ENCODE peak calls at places on chromosomes 4 and X, in seven cellular contexts. O, P, F, B, J, Y and Q are unnamed samples.
A peak's percentile ranks its signal among the peaks of the same experiment; 100 is the strongest.

GRCh38 chr4:189800545-189801088 is 140.1 kb upstream of the FRG1 start:
- DNase-seq in O (no peak), F (no peak), Y (no peak), P (no peak), B (no peak), J (no peak), Q (no peak)

GRCh38 chr4:101232074-101232776 is 115.1 kb downstream of the PPP3CA start:
- DNase-seq in O (peak; percentile 10), P (peak; percentile 14), Y (no peak), J (peak; percentile 11), F (peak; percentile 87), B (no peak), Q (peak; percentile 10)

GRCh38 chrX:39938466-39938865 is 159.3 kb downstream of the BCOR start:
- DNase-seq in B (no peak), P (no peak), Y (no peak), O (no peak), J (no peak), F (no peak), Q (no peak)

GRCh38 chr4:31613946-31614623 is 893.9 kb downstream of the PCDH7 start:
- DNase-seq in O (no peak), F (no peak), B (no peak), Y (no peak), J (no peak), P (no peak), Q (no peak)

GRCh38 chr4:181569553-181569952 is 673.6 kb upstream of the TENM3 start:
- DNase-seq in F (peak; percentile 69), Y (no peak), B (no peak), P (peak; percentile 45), J (no peak), O (peak; percentile 85), Q (no peak)

GRCh38 chr4:126458993-126459392 is 1144.2 kb downstream of the FAT4 start:
- DNase-seq in F (no peak), B (no peak), O (no peak), P (no peak), Y (no peak), J (no peak), Q (no peak)

GRCh38 chr4:41446391-41446790 is 91.6 kb upstream of the LIMCH1 start:
- DNase-seq in P (no peak), J (no peak), O (no peak), Y (no peak), B (no peak), F (no peak), Q (no peak)

GRCh38 chrX:87896057-87896456 is 378.5 kb downstream of the KLHL4 start:
- DNase-seq in O (no peak), J (no peak), P (no peak), Y (no peak), F (no peak), B (no peak), Q (no peak)

GRCh38 chr4:145763399-145763798 is 83.5 kb downstream of the C4orf51 start:
- DNase-seq in Y (no peak), F (no peak), J (no peak), B (no peak), P (no peak), O (no peak), Q (no peak)

GRCh38 chrX:77298296-77298695 is 148.9 kb upstream of the FGF16 start:
- DNase-seq in P (no peak), J (no peak), Y (no peak), B (no peak), F (no peak), O (no peak), Q (no peak)

GRCh38 chr4:18616720-18617119 is 595.2 kb upstream of the LCORL start:
- DNase-seq in O (no peak), F (no peak), Y (no peak), B (no peak), P (no peak), J (no peak), Q (no peak)

GRCh38 chr4:158778065-158778711 is 9.4 kb downstream of the FNIP2 start:
- DNase-seq in B (no peak), J (no peak), Y (no peak), P (no peak), F (no peak), O (no peak), Q (no peak)

GRCh38 chr4:176635372-176636261 is 157.1 kb downstream of the VEGFC start:
- DNase-seq in B (no peak), J (peak; percentile 36), P (peak; percentile 18), O (peak; percentile 84), Y (no peak), F (peak; percentile 86), Q (no peak)

GRCh38 chr4:41399191-41399590 is 138.8 kb upstream of the LIMCH1 start:
- DNase-seq in J (no peak), O (no peak), Y (no peak), F (no peak), B (no peak), P (no peak), Q (peak; percentile 39)

GRCh38 chrX:9394212-9394611 is 70.6 kb upstream of the TBL1X start:
- DNase-seq in F (no peak), J (no peak), B (no peak), Y (no peak), P (no peak), O (no peak), Q (no peak)

GRCh38 chrX:153771686-153772607 is 7.9 kb downstream of the PLXNB3 start:
- DNase-seq in O (peak; percentile 87), P (no peak), J (no peak), F (no peak), Y (no peak), B (peak; percentile 63), Q (no peak)

GRCh38 chr4:150385606-150386005 is 196.3 kb upstream of the MAB21L2 start:
- DNase-seq in J (peak; percentile 8), P (peak; percentile 39), F (peak; percentile 98), Y (no peak), B (no peak), O (peak; percentile 84), Q (peak; percentile 77)

GRCh38 chr4:174474457-174475075 is 47.7 kb downstream of the HPGD start:
- DNase-seq in P (no peak), Y (no peak), O (no peak), F (no peak), B (no peak), J (no peak), Q (no peak)

GRCh38 chr4:128565565-128566186 is 243.8 kb upstream of the JADE1 start:
- DNase-seq in B (no peak), P (peak; percentile 67), O (no peak), J (no peak), F (peak; percentile 66), Y (no peak), Q (no peak)
- TF ChIP-seq CTCF in B (no peak), P (peak; percentile 53), O (peak; percentile 32), J (peak; percentile 66), F (peak; percentile 48), Y (no peak), Q (peak; percentile 54)

DNA sequence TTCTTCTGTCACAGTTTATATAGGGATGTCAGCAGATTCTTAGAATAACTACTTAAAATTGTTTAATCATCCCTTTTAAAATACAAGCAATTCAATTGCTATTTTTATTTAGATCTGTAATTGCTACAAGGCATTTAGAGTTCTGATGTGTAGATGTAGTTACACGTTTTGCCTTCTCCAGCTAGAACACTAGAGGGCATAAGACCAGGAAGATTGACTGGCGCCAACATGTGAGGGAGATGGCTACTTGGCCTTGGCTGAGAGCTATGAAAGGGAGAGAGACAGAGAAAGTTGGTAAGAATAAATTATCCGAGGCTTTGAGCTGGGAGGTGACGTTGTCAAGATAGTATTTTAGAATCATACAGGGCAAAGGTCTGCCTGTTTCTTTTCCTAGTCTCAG is 563.7 kb upstream of the PRKX start:
- DNase-seq in Y (no peak), J (no peak), P (no peak), O (no peak), B (no peak), F (no peak), Q (no peak)
- TF ChIP-seq CTCF in Y (no peak), J (no peak), P (peak; percentile 12), O (no peak), B (no peak), F (no peak), Q (no peak)

DNA sequence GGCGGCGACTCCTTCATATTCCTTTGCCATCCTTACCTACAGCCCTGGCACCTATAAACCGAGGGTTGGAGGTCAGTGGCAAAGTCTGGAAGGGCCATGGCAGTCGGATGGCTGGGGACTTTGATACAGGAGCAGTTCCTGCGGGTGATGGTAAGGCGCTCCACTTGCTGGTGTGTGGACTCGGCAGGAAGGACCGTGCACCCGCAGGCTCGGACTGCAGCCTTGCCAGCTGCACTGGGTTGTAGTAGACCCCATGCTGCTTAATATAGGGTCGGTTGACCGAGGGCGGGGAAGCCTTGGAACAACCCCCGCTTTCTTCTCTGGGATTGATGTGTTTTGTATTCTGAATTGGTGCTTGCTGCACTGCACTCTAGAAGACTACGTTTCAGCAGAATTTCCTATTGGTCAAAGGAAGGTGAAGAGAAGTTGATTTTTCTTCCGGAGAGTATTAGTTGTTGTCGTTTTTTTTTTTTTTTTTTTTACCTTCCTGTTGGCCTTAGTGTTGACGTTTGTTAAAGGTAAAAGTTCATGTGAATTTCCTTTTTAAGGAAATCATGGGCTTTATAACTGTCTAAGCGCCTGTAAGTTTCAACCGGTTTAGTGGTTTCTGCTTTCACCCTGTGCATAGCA is 683 bp downstream of the BLTP1 start:
- DNase-seq in Y (no peak), F (peak; percentile 33), P (peak; percentile 59), O (peak; percentile 89), B (peak; percentile 83), J (peak; percentile 13), Q (no peak)
- TF ChIP-seq CTCF in Y (no peak), F (no peak), P (no peak), O (no peak), B (no peak), J (no peak), Q (no peak)

GRCh38 chr4:75514949-75515612 is 808 bp downstream of the THAP6 start:
- DNase-seq in O (peak; percentile 18), F (no peak), Y (no peak), J (no peak), B (no peak), P (no peak), Q (no peak)

GRCh38 chr4:75512336-75513211 is 1.6 kb downstream of the RCHY1 start:
- DNase-seq in F (peak; percentile 39), B (no peak), O (no peak), P (no peak), Y (no peak), J (no peak), Q (no peak)

GRCh38 chr4:75513529-75514130 is 573 bp downstream of the RCHY1 start:
- DNase-seq in F (peak; percentile 7), P (peak; percentile 20), O (no peak), Y (no peak), J (no peak), B (no peak), Q (no peak)

GRCh38 chr4:75516144-75516543 is 1.9 kb downstream of the THAP6 start:
- DNase-seq in Y (no peak), P (no peak), O (peak; percentile 43), F (no peak), B (no peak), J (no peak), Q (no peak)

DNA sequence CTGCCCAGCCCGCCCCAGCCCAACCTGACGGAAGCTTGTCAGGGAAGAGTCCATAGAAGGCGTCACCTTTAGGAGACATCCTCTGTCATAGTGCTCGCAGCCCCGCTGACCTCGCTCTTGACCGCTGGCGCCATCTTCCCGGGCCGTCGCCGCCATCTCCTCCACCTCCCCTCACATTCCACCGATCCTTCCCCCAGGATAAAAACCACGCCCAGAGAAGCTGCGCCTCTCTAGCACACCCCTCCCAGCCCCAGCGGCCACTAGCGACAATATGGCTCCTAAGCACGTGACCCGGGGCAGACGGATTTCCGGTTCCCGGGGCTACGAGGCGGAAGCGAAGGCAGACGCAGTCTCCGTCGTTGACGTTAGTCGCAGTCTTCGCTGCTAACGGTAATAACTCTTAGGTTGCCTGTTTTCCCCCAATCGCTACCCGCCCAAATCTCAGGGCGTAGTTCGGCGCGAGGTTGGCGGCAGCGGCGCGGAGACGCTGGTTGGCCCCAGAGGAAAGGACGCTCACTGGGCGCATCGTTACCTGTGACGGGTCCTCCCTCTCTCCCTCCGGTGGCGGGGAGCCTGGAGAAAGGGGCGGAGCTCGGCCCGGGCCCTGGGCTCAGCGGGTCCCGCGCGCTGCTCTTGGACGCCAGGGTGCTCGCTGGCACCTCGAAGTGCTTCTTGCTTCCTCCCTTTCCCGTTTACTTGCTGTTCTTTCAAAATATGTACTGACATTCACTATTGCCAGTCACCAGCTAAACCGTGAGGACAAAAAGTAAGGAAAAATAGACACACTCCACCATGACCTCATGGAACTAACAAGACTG is at the start of the genes RCHY1 and THAP6:
- DNase-seq in O (peak; percentile 77), P (peak; percentile 99), B (peak; percentile 98), F (peak; percentile 96), Y (peak; percentile 94), J (peak; percentile 97), Q (peak; percentile 76)
- TF ChIP-seq CTCF in O (no peak), P (no peak), B (no peak), F (no peak), Y (peak; percentile 7), J (peak; percentile 36), Q (no peak)